ENCODE peak calls at places on chromosomes 11 and 22, in ten cellular contexts. One of them, this sample, is unnamed.

GRCh38 chr11:64767344-64768299 is 7.8 kb upstream of the PYGM start:
- DNase-seq in occipital lobe: no peak
- DNase-seq in activated CD8-positive, alpha-beta memory T cell treated with anti-CD3 and anti-CD28 coated beads for 1 hour: no peak
- DNase-seq in NCI-H146: peak
- DNase-seq in MV-4-11: peak
- DNase-seq in LoVo: no peak
- DNase-seq in NCI-H1436: peak
- DNase-seq in NCI-H1105: peak
- DNase-seq in NCI-H69: peak
- DNase-seq in PC-9: peak
- DNase-seq in this sample: peak

GRCh38 chr11:73140213-73141030 is 1.7 kb downstream of the FCHSD2 start:
- DNase-seq in NCI-H1436: no peak
- DNase-seq in PC-9: no peak
- DNase-seq in MV-4-11: no peak
- DNase-seq in NCI-H69: peak
- DNase-seq in NCI-H1105: peak
- DNase-seq in NCI-H146: peak
- DNase-seq in activated CD8-positive, alpha-beta memory T cell treated with anti-CD3 and anti-CD28 coated beads for 1 hour: no peak
- DNase-seq in LoVo: no peak
- DNase-seq in occipital lobe: peak
- DNase-seq in this sample: peak

GRCh38 chr22:18031670-18032454 is 7.5 kb upstream of the MICAL3 start:
- DNase-seq in MV-4-11: no peak
- DNase-seq in activated CD8-positive, alpha-beta memory T cell treated with anti-CD3 and anti-CD28 coated beads for 1 hour: no peak
- DNase-seq in NCI-H1436: no peak
- DNase-seq in NCI-H69: peak
- DNase-seq in occipital lobe: peak
- DNase-seq in PC-9: peak
- DNase-seq in NCI-H146: no peak
- DNase-seq in NCI-H1105: no peak
- DNase-seq in LoVo: peak
- DNase-seq in this sample: no peak

GRCh38 chr11:3136542-3137455 is 28.3 kb downstream of the OSBPL5 start:
- DNase-seq in NCI-H69: no peak
- DNase-seq in NCI-H146: no peak
- DNase-seq in NCI-H1105: no peak
- DNase-seq in PC-9: no peak
- DNase-seq in NCI-H1436: no peak
- DNase-seq in LoVo: no peak
- DNase-seq in occipital lobe: no peak
- DNase-seq in activated CD8-positive, alpha-beta memory T cell treated with anti-CD3 and anti-CD28 coated beads for 1 hour: no peak
- DNase-seq in MV-4-11: peak
- DNase-seq in this sample: no peak

GRCh38 chr11:9815486-9816136 is 151.7 kb downstream of the SWAP70 start:
- DNase-seq in activated CD8-positive, alpha-beta memory T cell treated with anti-CD3 and anti-CD28 coated beads for 1 hour: no peak
- DNase-seq in PC-9: no peak
- DNase-seq in NCI-H1105: no peak
- DNase-seq in NCI-H69: no peak
- DNase-seq in NCI-H146: no peak
- DNase-seq in occipital lobe: no peak
- DNase-seq in LoVo: no peak
- DNase-seq in MV-4-11: peak
- DNase-seq in NCI-H1436: no peak
- DNase-seq in this sample: no peak

GRCh38 chr11:65043881-65044501 is 3.0 kb downstream of the SAC3D1 start:
- DNase-seq in NCI-H1105: no peak
- DNase-seq in LoVo: no peak
- DNase-seq in MV-4-11: peak
- DNase-seq in activated CD8-positive, alpha-beta memory T cell treated with anti-CD3 and anti-CD28 coated beads for 1 hour: no peak
- DNase-seq in occipital lobe: no peak
- DNase-seq in NCI-H1436: no peak
- DNase-seq in NCI-H146: no peak
- DNase-seq in NCI-H69: no peak
- DNase-seq in PC-9: no peak
- DNase-seq in this sample: no peak

GRCh38 chr22:37492428-37493344 is 6.5 kb upstream of the MFNG start:
- DNase-seq in activated CD8-positive, alpha-beta memory T cell treated with anti-CD3 and anti-CD28 coated beads for 1 hour: no peak
- DNase-seq in LoVo: no peak
- DNase-seq in NCI-H1105: no peak
- DNase-seq in NCI-H146: no peak
- DNase-seq in PC-9: peak
- DNase-seq in MV-4-11: peak
- DNase-seq in occipital lobe: no peak
- DNase-seq in NCI-H1436: no peak
- DNase-seq in NCI-H69: peak
- DNase-seq in this sample: peak

GRCh38 chr22:20130319-20130718 is 1.3 kb upstream of the ZDHHC8 start:
- DNase-seq in LoVo: no peak
- DNase-seq in NCI-H146: no peak
- DNase-seq in occipital lobe: no peak
- DNase-seq in activated CD8-positive, alpha-beta memory T cell treated with anti-CD3 and anti-CD28 coated beads for 1 hour: no peak
- DNase-seq in NCI-H1436: peak
- DNase-seq in NCI-H69: peak
- DNase-seq in NCI-H1105: peak
- DNase-seq in MV-4-11: no peak
- DNase-seq in PC-9: no peak
- DNase-seq in this sample: no peak

GRCh38 chr11:123429336-123429735 is 733 bp upstream of the GRAMD1B start:
- DNase-seq in MV-4-11: no peak
- DNase-seq in NCI-H146: no peak
- DNase-seq in NCI-H1105: no peak
- DNase-seq in LoVo: no peak
- DNase-seq in PC-9: no peak
- DNase-seq in NCI-H69: no peak
- DNase-seq in occipital lobe: no peak
- DNase-seq in activated CD8-positive, alpha-beta memory T cell treated with anti-CD3 and anti-CD28 coated beads for 1 hour: no peak
- DNase-seq in NCI-H1436: no peak
- DNase-seq in this sample: no peak

GRCh38 chr11:33133761-33134160 is 27.5 kb downstream of the CSTF3 start:
- DNase-seq in occipital lobe: no peak
- DNase-seq in activated CD8-positive, alpha-beta memory T cell treated with anti-CD3 and anti-CD28 coated beads for 1 hour: no peak
- DNase-seq in PC-9: no peak
- DNase-seq in NCI-H1105: no peak
- DNase-seq in LoVo: no peak
- DNase-seq in NCI-H1436: no peak
- DNase-seq in NCI-H146: no peak
- DNase-seq in MV-4-11: no peak
- DNase-seq in NCI-H69: no peak
- DNase-seq in this sample: no peak

GRCh38 chr22:27593378-27593777 is 208.2 kb downstream of the MN1 start:
- DNase-seq in PC-9: no peak
- DNase-seq in NCI-H1436: no peak
- DNase-seq in activated CD8-positive, alpha-beta memory T cell treated with anti-CD3 and anti-CD28 coated beads for 1 hour: no peak
- DNase-seq in NCI-H69: no peak
- DNase-seq in NCI-H1105: no peak
- DNase-seq in occipital lobe: no peak
- DNase-seq in LoVo: no peak
- DNase-seq in NCI-H146: no peak
- DNase-seq in MV-4-11: no peak
- DNase-seq in this sample: no peak

GRCh38 chr11:60307507-60308195 is 19.4 kb upstream of the MS4A6E start:
- DNase-seq in PC-9: no peak
- DNase-seq in MV-4-11: no peak
- DNase-seq in NCI-H1436: no peak
- DNase-seq in LoVo: no peak
- DNase-seq in NCI-H146: no peak
- DNase-seq in NCI-H69: no peak
- DNase-seq in NCI-H1105: no peak
- DNase-seq in occipital lobe: no peak
- DNase-seq in activated CD8-positive, alpha-beta memory T cell treated with anti-CD3 and anti-CD28 coated beads for 1 hour: no peak
- DNase-seq in this sample: no peak

GRCh38 chr11:134584001-134584561 is 172.0 kb upstream of the B3GAT1 start:
- DNase-seq in NCI-H1105: no peak
- DNase-seq in MV-4-11: no peak
- DNase-seq in NCI-H1436: no peak
- DNase-seq in activated CD8-positive, alpha-beta memory T cell treated with anti-CD3 and anti-CD28 coated beads for 1 hour: no peak
- DNase-seq in PC-9: no peak
- DNase-seq in NCI-H146: no peak
- DNase-seq in NCI-H69: no peak
- DNase-seq in occipital lobe: no peak
- DNase-seq in LoVo: no peak
- DNase-seq in this sample: no peak

GRCh38 chr11:117932987-117933386 is 3.8 kb upstream of the TMPRSS13 start:
- DNase-seq in occipital lobe: no peak
- DNase-seq in MV-4-11: no peak
- DNase-seq in activated CD8-positive, alpha-beta memory T cell treated with anti-CD3 and anti-CD28 coated beads for 1 hour: no peak
- DNase-seq in NCI-H146: no peak
- DNase-seq in LoVo: no peak
- DNase-seq in NCI-H69: peak
- DNase-seq in NCI-H1105: no peak
- DNase-seq in NCI-H1436: no peak
- DNase-seq in PC-9: no peak
- DNase-seq in this sample: no peak

GRCh38 chr22:19184276-19184997 is 5.9 kb upstream of the SLC25A1 start:
- DNase-seq in MV-4-11: no peak
- DNase-seq in NCI-H1105: no peak
- DNase-seq in NCI-H146: no peak
- DNase-seq in occipital lobe: no peak
- DNase-seq in LoVo: no peak
- DNase-seq in NCI-H69: no peak
- DNase-seq in PC-9: no peak
- DNase-seq in NCI-H1436: no peak
- DNase-seq in activated CD8-positive, alpha-beta memory T cell treated with anti-CD3 and anti-CD28 coated beads for 1 hour: no peak
- DNase-seq in this sample: no peak

GRCh38 chr11:121389651-121390050 is 62.5 kb upstream of the SORL1 start:
- DNase-seq in LoVo: no peak
- DNase-seq in NCI-H1436: peak
- DNase-seq in occipital lobe: peak
- DNase-seq in NCI-H146: peak
- DNase-seq in activated CD8-positive, alpha-beta memory T cell treated with anti-CD3 and anti-CD28 coated beads for 1 hour: no peak
- DNase-seq in MV-4-11: no peak
- DNase-seq in NCI-H69: peak
- DNase-seq in NCI-H1105: peak
- DNase-seq in PC-9: no peak
- DNase-seq in this sample: no peak

GRCh38 chr11:63764712-63765631 is 3.6 kb downstream of the ZFTA start:
- DNase-seq in LoVo: no peak
- DNase-seq in PC-9: no peak
- DNase-seq in MV-4-11: no peak
- DNase-seq in NCI-H69: no peak
- DNase-seq in activated CD8-positive, alpha-beta memory T cell treated with anti-CD3 and anti-CD28 coated beads for 1 hour: no peak
- DNase-seq in NCI-H146: no peak
- DNase-seq in NCI-H1105: no peak
- DNase-seq in NCI-H1436: no peak
- DNase-seq in occipital lobe: no peak
- DNase-seq in this sample: no peak

GRCh38 chr11:2747236-2748015 is 47.6 kb upstream of the KCNQ1OT1 start:
- DNase-seq in NCI-H1436: no peak
- DNase-seq in PC-9: no peak
- DNase-seq in NCI-H1105: no peak
- DNase-seq in activated CD8-positive, alpha-beta memory T cell treated with anti-CD3 and anti-CD28 coated beads for 1 hour: no peak
- DNase-seq in occipital lobe: no peak
- DNase-seq in NCI-H146: no peak
- DNase-seq in LoVo: no peak
- DNase-seq in NCI-H69: no peak
- DNase-seq in MV-4-11: no peak
- DNase-seq in this sample: no peak

GRCh38 chr11:134835561-134835960 is 423.5 kb upstream of the B3GAT1 start:
- DNase-seq in NCI-H1436: no peak
- DNase-seq in NCI-H146: no peak
- DNase-seq in NCI-H1105: no peak
- DNase-seq in activated CD8-positive, alpha-beta memory T cell treated with anti-CD3 and anti-CD28 coated beads for 1 hour: no peak
- DNase-seq in PC-9: no peak
- DNase-seq in occipital lobe: no peak
- DNase-seq in NCI-H69: no peak
- DNase-seq in MV-4-11: no peak
- DNase-seq in LoVo: no peak
- DNase-seq in this sample: no peak

GRCh38 chr11:117490019-117490679 is 162.5 kb downstream of the CEP164 start:
- DNase-seq in NCI-H1105: no peak
- DNase-seq in NCI-H1436: no peak
- DNase-seq in LoVo: no peak
- DNase-seq in activated CD8-positive, alpha-beta memory T cell treated with anti-CD3 and anti-CD28 coated beads for 1 hour: no peak
- DNase-seq in NCI-H146: no peak
- DNase-seq in NCI-H69: peak
- DNase-seq in occipital lobe: no peak
- DNase-seq in PC-9: no peak
- DNase-seq in MV-4-11: no peak
- DNase-seq in this sample: no peak

GRCh38 chr11:112057170-112057569 is 16.6 kb downstream of the PIH1D2 start:
- DNase-seq in occipital lobe: no peak
- DNase-seq in NCI-H1105: no peak
- DNase-seq in LoVo: no peak
- DNase-seq in NCI-H1436: no peak
- DNase-seq in PC-9: no peak
- DNase-seq in NCI-H146: no peak
- DNase-seq in activated CD8-positive, alpha-beta memory T cell treated with anti-CD3 and anti-CD28 coated beads for 1 hour: no peak
- DNase-seq in MV-4-11: no peak
- DNase-seq in NCI-H69: no peak
- DNase-seq in this sample: no peak

This sample was measured in NAMALWA.